ENCODE peak calls at places on chromosomes 12 and 14, in four cellular contexts. O is uterus, Z is neural progenitor cell, T is stomach. L is an unnamed sample.

GRCh38 chr12:50087995-50088394 is 2.9 kb downstream of the SMARCD1 start:
- DNase-seq in O (no peak), Z (no peak), T (no peak), L (no peak)

GRCh38 chr12:22443379-22444316 is 100.7 kb downstream of the C2CD5 start:
- DNase-seq in O (peak), Z (peak), T (peak), L (peak)

GRCh38 chr12:124500232-124501079 is 67.0 kb downstream of the NCOR2 start:
- DNase-seq in O (no peak), Z (peak), T (no peak), L (no peak)

GRCh38 chr12:54217774-54218221 is 29.0 kb upstream of the SMUG1 start:
- DNase-seq in O (no peak), Z (peak), T (peak), L (no peak)

GRCh38 chr14:72617391-72618011 is 276.4 kb downstream of the DPF3 start:
- DNase-seq in O (no peak), Z (peak), T (no peak), L (peak)

GRCh38 chr12:116736962-116737773 is 701 bp downstream of the SPRING1 start:
- DNase-seq in O (no peak), Z (peak), T (peak), L (no peak)

GRCh38 chr12:113359133-113359938 is 949 bp downstream of the PLBD2 start:
- DNase-seq in O (peak), Z (no peak), T (no peak), L (no peak)

GRCh38 chr14:104239185-104239775 is 100.9 kb downstream of the KIF26A start:
- DNase-seq in O (no peak), Z (no peak), T (peak), L (no peak)

GRCh38 chr14:34592623-34593022 is 37.3 kb downstream of the SNX6 start:
- DNase-seq in O (no peak), Z (no peak), T (no peak), L (no peak)

GRCh38 chr12:12476836-12477531 is 85.7 kb downstream of the DUSP16 start:
- DNase-seq in O (no peak), Z (no peak), T (no peak), L (no peak)

GRCh38 chr14:101623685-101624444 is 62.6 kb downstream of the DIO3 start:
- DNase-seq in O (no peak), Z (peak), T (no peak), L (no peak)

GRCh38 chr14:38404100-38404541 is 148.2 kb upstream of the CLEC14A start:
- DNase-seq in O (no peak), Z (no peak), T (no peak), L (peak)

GRCh38 chr12:122949405-122949804 is 16.9 kb downstream of the ABCB9 start:
- DNase-seq in O (no peak), Z (no peak), T (no peak), L (no peak)

GRCh38 chr14:50805396-50805795 is 25.6 kb downstream of the NIN start:
- DNase-seq in O (no peak), Z (no peak), T (no peak), L (no peak)

GRCh38 chr12:32586390-32586789 is 92.7 kb upstream of the DNM1L start:
- DNase-seq in O (no peak), Z (no peak), T (no peak), L (peak)

GRCh38 chr12:70831538-70831937 is 89.0 kb downstream of the PTPRR start:
- DNase-seq in O (no peak), Z (peak), T (no peak), L (no peak)